ENCODE peak calls at places on chromosomes 6 and 20, in four cellular contexts. One of them, this sample, is unnamed.

GRCh38 chr20:1813674-1814635 is 81.3 kb upstream of the SIRPA start:
- DNase-seq in IMR-90: no peak
- DNase-seq in K562: no peak
- DNase-seq in GM12878: no peak
- DNase-seq in this sample: no peak

GRCh38 chr20:35151739-35152138 is 4.6 kb upstream of the EDEM2 start:
- DNase-seq in K562: no peak
- DNase-seq in IMR-90: peak
- DNase-seq in GM12878: no peak
- DNase-seq in this sample: no peak

GRCh38 chr6:41098366-41098765 is 25.6 kb downstream of the NFYA start:
- DNase-seq in GM12878: no peak
- DNase-seq in K562: no peak
- DNase-seq in IMR-90: no peak
- DNase-seq in this sample: no peak

GRCh38 chr6:30447237-30447636 is 42.1 kb upstream of the HLA-E start:
- DNase-seq in K562: peak
- DNase-seq in IMR-90: peak
- DNase-seq in GM12878: no peak
- DNase-seq in this sample: peak

GRCh38 chr6:149060300-149060984 is 257.1 kb upstream of the TAB2 start:
- DNase-seq in K562: peak
- DNase-seq in IMR-90: peak
- DNase-seq in GM12878: peak
- DNase-seq in this sample: no peak

GRCh38 chr6:22880686-22881433 is 311.5 kb downstream of the HDGFL1 start:
- DNase-seq in K562: no peak
- DNase-seq in GM12878: no peak
- DNase-seq in IMR-90: peak
- DNase-seq in this sample: peak

GRCh38 chr6:5053038-5053437 is 32.1 kb upstream of the PPP1R3G start:
- DNase-seq in K562: no peak
- DNase-seq in IMR-90: peak
- DNase-seq in GM12878: no peak
- DNase-seq in this sample: no peak

GRCh38 chr6:155154158-155154830 is 109.5 kb upstream of the CLDN20 start:
- DNase-seq in K562: peak
- DNase-seq in GM12878: no peak
- DNase-seq in IMR-90: peak
- DNase-seq in this sample: no peak

GRCh38 chr20:33910056-33910455 is 83.7 kb upstream of the RALY start:
- DNase-seq in IMR-90: peak
- DNase-seq in GM12878: no peak
- DNase-seq in K562: no peak
- DNase-seq in this sample: no peak

GRCh38 chr6:81557811-81558210 is 194.7 kb downstream of the TENT5A start:
- DNase-seq in K562: no peak
- DNase-seq in GM12878: no peak
- DNase-seq in IMR-90: no peak
- DNase-seq in this sample: no peak

GRCh38 chr20:33568378-33569289 is 78.7 kb downstream of the CBFA2T2 start:
- DNase-seq in IMR-90: no peak
- DNase-seq in GM12878: no peak
- DNase-seq in K562: no peak
- DNase-seq in this sample: no peak

GRCh38 chr20:57872816-57873409 is 163.1 kb upstream of the PMEPA1 start:
- DNase-seq in K562: no peak
- DNase-seq in GM12878: no peak
- DNase-seq in IMR-90: no peak
- DNase-seq in this sample: no peak

GRCh38 chr6:54194067-54194466 is 82.8 kb downstream of the MLIP start:
- DNase-seq in GM12878: no peak
- DNase-seq in IMR-90: peak
- DNase-seq in K562: no peak
- DNase-seq in this sample: no peak

GRCh38 chr6:90993771-90994170 is 406.9 kb upstream of the MAP3K7 start:
- DNase-seq in K562: no peak
- DNase-seq in GM12878: no peak
- DNase-seq in IMR-90: no peak
- DNase-seq in this sample: no peak

GRCh38 chr6:108888745-108889144 is 40.5 kb downstream of the ARMC2 start:
- DNase-seq in K562: no peak
- DNase-seq in GM12878: no peak
- DNase-seq in IMR-90: no peak
- DNase-seq in this sample: no peak

GRCh38 chr6:151067684-151068596 is 171.8 kb upstream of the AKAP12 start:
- DNase-seq in IMR-90: peak
- DNase-seq in K562: no peak
- DNase-seq in GM12878: no peak
- DNase-seq in this sample: peak

GRCh38 chr6:110529355-110529754 is 52.9 kb upstream of the SLC22A16 start:
- DNase-seq in K562: no peak
- DNase-seq in IMR-90: peak
- DNase-seq in GM12878: no peak
- DNase-seq in this sample: no peak

GRCh38 chr6:31663961-31664789 is 622 bp downstream of the GPANK1 start:
- DNase-seq in K562: peak
- DNase-seq in GM12878: no peak
- DNase-seq in IMR-90: peak
- DNase-seq in this sample: no peak

GRCh38 chr6:18422136-18422535 is 35.0 kb downstream of the RNF144B start:
- DNase-seq in GM12878: no peak
- DNase-seq in IMR-90: no peak
- DNase-seq in K562: no peak
- DNase-seq in this sample: no peak

GRCh38 chr6:34736838-34737237 is 20.5 kb upstream of the SNRPC start:
- DNase-seq in GM12878: no peak
- DNase-seq in K562: no peak
- DNase-seq in IMR-90: no peak
- DNase-seq in this sample: no peak

GRCh38 chr6:57268294-57268640 is 46.2 kb upstream of the RAB23 start:
- DNase-seq in IMR-90: no peak
- DNase-seq in K562: no peak
- DNase-seq in GM12878: no peak
- DNase-seq in this sample: no peak

GRCh38 chr6:135212020-135212806 is 31.1 kb downstream of the MYB start:
- DNase-seq in IMR-90: peak
- DNase-seq in GM12878: no peak
- DNase-seq in K562: no peak
- DNase-seq in this sample: no peak

GRCh38 chr6:169988769-169989550 is 237.5 kb downstream of the ERMARD start:
- DNase-seq in GM12878: no peak
- DNase-seq in IMR-90: no peak
- DNase-seq in K562: no peak
- DNase-seq in this sample: no peak

GRCh38 chr6:43724914-43725642 is 37.5 kb upstream of the MRPS18A start:
- DNase-seq in GM12878: peak
- DNase-seq in IMR-90: peak
- DNase-seq in K562: peak
- DNase-seq in this sample: no peak
- TF ChIP-seq RFX5 in GM12878: no peak
- TF ChIP-seq RFX5 in IMR-90: peak
- TF ChIP-seq RFX5 in K562: peak
- TF ChIP-seq RFX5 in this sample: no peak

GRCh38 chr6:75819776-75820487 is 70.9 kb downstream of the MYO6 start:
- DNase-seq in IMR-90: no peak
- DNase-seq in K562: no peak
- DNase-seq in GM12878: no peak
- DNase-seq in this sample: no peak
- H3K4me2 ChIP-seq in IMR-90: no peak
- H3K4me2 ChIP-seq in K562: no peak
- H3K4me2 ChIP-seq in GM12878: no peak
- H3K4me2 ChIP-seq in this sample: no peak

DNA sequence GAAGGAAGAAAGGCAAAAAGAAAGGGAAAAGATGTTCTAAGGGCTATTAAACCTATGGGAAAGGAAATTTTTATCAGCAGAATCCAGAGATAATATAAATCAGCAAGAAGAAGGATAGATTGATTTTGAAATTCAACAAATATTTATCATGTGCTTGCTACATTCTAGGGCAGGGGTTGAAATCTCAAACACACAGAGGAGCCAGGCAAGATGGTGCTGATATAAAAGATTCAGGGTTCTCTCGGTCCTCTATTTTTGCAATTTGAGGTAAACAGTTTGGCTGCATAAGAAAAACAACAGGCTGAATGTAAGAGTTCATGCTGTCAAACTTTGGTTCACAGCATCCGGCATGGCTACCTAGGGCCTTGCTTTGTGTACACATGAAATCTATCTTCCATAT is 109.6 kb upstream of the BMP2 start:
- DNase-seq in GM12878: no peak
- DNase-seq in IMR-90: no peak
- DNase-seq in K562: no peak
- DNase-seq in this sample: no peak
- TF ChIP-seq ELK1 in GM12878: no peak
- TF ChIP-seq ELK1 in IMR-90: no peak
- TF ChIP-seq ELK1 in K562: no peak
- TF ChIP-seq ELK1 in this sample: no peak

GRCh38 chr6:160978141-160978926 is 13.2 kb upstream of the MAP3K4 start:
- DNase-seq in IMR-90: peak
- DNase-seq in K562: no peak
- DNase-seq in GM12878: no peak
- DNase-seq in this sample: no peak
- TF ChIP-seq RFX5 in IMR-90: no peak
- TF ChIP-seq RFX5 in K562: no peak
- TF ChIP-seq RFX5 in GM12878: no peak
- TF ChIP-seq RFX5 in this sample: no peak

DNA sequence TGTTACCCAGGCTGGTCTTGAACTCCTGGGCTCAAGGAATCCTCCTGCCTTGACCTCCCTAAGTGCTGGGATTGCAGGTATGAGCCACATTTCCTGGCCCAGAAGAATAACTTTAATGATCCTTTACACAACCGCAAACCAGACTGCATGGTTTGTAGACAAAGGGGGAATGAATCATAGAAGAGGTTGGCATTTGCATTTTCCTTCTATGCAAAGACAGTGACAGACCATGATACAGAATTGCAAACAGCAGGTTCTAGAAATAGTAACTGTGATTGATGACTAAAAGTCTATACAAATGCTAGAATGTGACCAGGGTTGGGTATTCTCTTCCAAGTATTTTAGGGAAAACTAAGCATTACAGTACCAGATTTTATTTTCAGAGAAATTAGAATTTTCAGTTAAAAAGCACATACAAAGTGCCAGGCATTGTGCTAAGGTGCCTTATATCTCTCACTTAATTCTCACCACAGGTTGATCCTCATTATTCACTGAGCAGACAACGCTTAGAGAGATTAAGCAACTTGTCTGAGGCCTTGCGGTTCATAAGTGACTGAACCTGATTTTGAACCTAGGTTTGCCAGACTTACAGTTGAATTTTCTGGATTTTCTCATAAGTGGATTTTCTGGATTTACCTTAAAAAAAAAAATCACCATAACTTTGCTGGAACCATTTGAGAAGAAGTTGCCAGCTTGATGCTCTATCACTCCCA is 146.6 kb downstream of the ZFAND3 start:
- DNase-seq in GM12878: no peak
- DNase-seq in K562: no peak
- DNase-seq in IMR-90: peak
- DNase-seq in this sample: peak
- H3K4me2 ChIP-seq in GM12878: no peak
- H3K4me2 ChIP-seq in K562: no peak
- H3K4me2 ChIP-seq in IMR-90: no peak
- H3K4me2 ChIP-seq in this sample: peak

This sample was measured in A549.